ENCODE peak calls at places on chromosomes 11 and 22, in ten cellular contexts. L is NCI-H146; R is mammary epithelial cell; J is AG10803; X is OCI-M1; W is tibial artery; C is progenitor cell of endocrine pancreas; O is germinal center; D is stimulated activated naive B cell treated with anti-CD40 and anti-IgM and Interleukin-4, amounts not matched to agents 10 μg/mL and 1 μg/mL and 100 μg/mL, for 72 hours; Z is posterior cingulate gyrus. A is an unnamed sample.

GRCh38 chr22:43399338-43399979 is 12.4 kb upstream of the MPPED1 start:
- DNase-seq in O (no peak), D (no peak), W (no peak), J (no peak), R (no peak), X (no peak), C (no peak), L (no peak), Z (no peak), A (no peak)

GRCh38 chr22:44597616-44598015 is 99.6 kb upstream of the RTL6 start:
- DNase-seq in Z (no peak), D (no peak), O (no peak), W (no peak), R (no peak), C (no peak), X (no peak), L (peak; percentile 96), J (peak; percentile 84), A (no peak)

GRCh38 chr11:46914363-46914762 is 4.0 kb downstream of the LRP4 start:
- DNase-seq in O (no peak), X (no peak), R (peak; percentile 33), W (no peak), L (no peak), D (no peak), C (no peak), J (peak; percentile 75), Z (no peak), A (no peak)

GRCh38 chr22:24834845-24835570 is 29.0 kb downstream of the SGSM1 start:
- DNase-seq in X (peak; percentile 29), C (no peak), J (no peak), W (no peak), R (peak; percentile 48), O (no peak), Z (no peak), L (peak; percentile 30), D (no peak), A (no peak)

GRCh38 chr22:17303840-17304779 is 65.2 kb upstream of the CECR2 start:
- DNase-seq in J (no peak), D (peak; percentile 56), O (peak; percentile 36), Z (no peak), X (no peak), W (no peak), L (no peak), R (no peak), C (no peak), A (no peak)

GRCh38 chr22:49433044-49433443 is 394.6 kb downstream of the BRD1 start:
- DNase-seq in R (no peak), D (no peak), J (no peak), X (no peak), C (no peak), O (no peak), W (no peak), Z (no peak), L (no peak), A (no peak)

GRCh38 chr22:22343603-22344276 is 99.2 kb downstream of the VPREB1 start:
- DNase-seq in W (no peak), Z (no peak), D (peak; percentile 46), C (no peak), L (no peak), X (no peak), O (peak; percentile 52), R (no peak), J (no peak), A (no peak)

GRCh38 chr11:129861702-129862107 is 33.7 kb downstream of the NFRKB start:
- DNase-seq in C (peak; percentile 37), D (no peak), Z (no peak), O (no peak), R (peak; percentile 95), J (peak; percentile 93), W (no peak), L (no peak), X (no peak), A (peak; percentile 83)

GRCh38 chr11:73306977-73307322 is 1.1 kb upstream of the ARHGEF17 start:
- DNase-seq in O (no peak), X (no peak), Z (no peak), C (no peak), L (peak; percentile 63), R (no peak), D (no peak), W (no peak), J (no peak), A (no peak)

GRCh38 chr22:24059121-24059520 is 48.0 kb downstream of the CABIN1 start:
- DNase-seq in X (no peak), L (no peak), J (peak; percentile 98), R (no peak), C (no peak), O (no peak), D (no peak), Z (no peak), W (peak; percentile 75), A (no peak)

GRCh38 chr11:37511425-37511933 is 913.4 kb upstream of the RAG2 start:
- DNase-seq in D (no peak), O (no peak), Z (no peak), J (peak; percentile 62), R (peak; percentile 93), C (no peak), W (no peak), X (peak; percentile 73), L (no peak), A (peak; percentile 31)

GRCh38 chr11:130779943-130780342 is 136.3 kb downstream of the SNX19 start:
- DNase-seq in X (no peak), J (no peak), C (no peak), R (no peak), L (no peak), Z (no peak), O (no peak), D (no peak), W (no peak), A (no peak)

GRCh38 chr22:33539902-33540751 is 380.1 kb downstream of the LARGE1 start:
- DNase-seq in L (no peak), O (no peak), W (peak; percentile 83), D (no peak), J (peak; percentile 26), Z (peak; percentile 41), R (no peak), X (no peak), C (peak; percentile 22), A (no peak)

GRCh38 chr22:35397095-35397904 is 2.6 kb upstream of the MCM5 start:
- DNase-seq in L (no peak), W (no peak), C (no peak), X (no peak), Z (no peak), O (no peak), D (no peak), R (no peak), J (no peak), A (no peak)